ENCODE peak calls at places on chromosomes 12 and 14, in ten cellular contexts. V is activated T-helper 1 cell treated with Interleukin-2 at 50 U/mL for 16 hours; E is RPMI7951; B is esophagus squamous epithelium; C is NB4; S is CD8-positive, alpha-beta memory T cell; W is stimulated activated CD4-positive, alpha-beta T cell treated with anti-CD3 and anti-CD28 coated beads, Interleukin-4, amount 100 ng/mL, for 48 hours; X is cardiac muscle cell; M is ecto neural progenitor cell; U is nephron progenitor cell. L is an unnamed sample.

GRCh38 chr12:88577537-88577936 is 2.7 kb downstream of the KITLG start:
- DNase-seq in V (no peak), E (peak; percentile 25), B (no peak), C (no peak), S (no peak), W (no peak), X (peak; percentile 23), M (no peak), U (no peak), L (no peak)

GRCh38 chr14:89690139-89690538 is 264.4 kb downstream of the EFCAB11 start:
- DNase-seq in V (no peak), E (no peak), B (no peak), C (no peak), S (no peak), W (no peak), X (no peak), M (no peak), U (no peak), L (no peak)

GRCh38 chr14:94180655-94181271 is 6.6 kb downstream of the PPP4R4 start:
- DNase-seq in V (no peak), E (peak; percentile 41), B (no peak), C (peak; percentile 66), S (peak; percentile 62), W (no peak), X (peak; percentile 49), M (no peak), U (no peak), L (no peak)

GRCh38 chr14:90539996-90540395 is 143.2 kb downstream of the CALM1 start:
- DNase-seq in V (no peak), E (no peak), B (no peak), C (no peak), S (no peak), W (no peak), X (no peak), M (no peak), U (no peak), L (no peak)

GRCh38 chr12:46970636-46971035 is 108.8 kb upstream of the PCED1B start:
- DNase-seq in V (no peak), E (no peak), B (no peak), C (no peak), S (no peak), W (no peak), X (no peak), M (no peak), U (no peak), L (no peak)

GRCh38 chr12:87827638-87828264 is 201.4 kb downstream of the C12orf50 start:
- DNase-seq in V (no peak), E (peak; percentile 25), B (no peak), C (no peak), S (no peak), W (no peak), X (no peak), M (no peak), U (no peak), L (no peak)

GRCh38 chr14:72888202-72888601 is 5.7 kb downstream of the DPF3 start:
- DNase-seq in V (no peak), E (no peak), B (no peak), C (no peak), S (no peak), W (no peak), X (no peak), M (no peak), U (no peak), L (no peak)

GRCh38 chr12:82835217-82835616 is 148.5 kb downstream of the TMTC2 start:
- DNase-seq in V (no peak), E (peak; percentile 29), B (no peak), C (no peak), S (no peak), W (no peak), X (no peak), M (no peak), U (no peak), L (no peak)

GRCh38 chr12:12123209-12123608 is 52.5 kb downstream of the BCL2L14 start:
- DNase-seq in V (no peak), E (no peak), B (no peak), C (no peak), S (no peak), W (no peak), X (no peak), M (no peak), U (no peak), L (no peak)

GRCh38 chr12:49559011-49559675 is 8.8 kb downstream of the MCRS1 start:
- DNase-seq in V (no peak), E (no peak), B (no peak), C (no peak), S (no peak), W (no peak), X (no peak), M (no peak), U (no peak), L (no peak)

GRCh38 chr12:78239566-78239965 is 408.9 kb downstream of the NAV3 start:
- DNase-seq in V (no peak), E (no peak), B (no peak), C (no peak), S (no peak), W (no peak), X (no peak), M (no peak), U (no peak), L (no peak)

GRCh38 chr14:32400480-32400879 is 71.4 kb downstream of the AKAP6 start:
- DNase-seq in V (no peak), E (peak; percentile 43), B (no peak), C (no peak), S (no peak), W (no peak), X (no peak), M (no peak), U (no peak), L (no peak)

GRCh38 chr14:71985538-71986234 is 53.5 kb downstream of the RGS6 start:
- DNase-seq in V (no peak), E (peak; percentile 1), B (no peak), C (no peak), S (no peak), W (no peak), X (peak; percentile 56), M (no peak), U (no peak), L (no peak)

GRCh38 chr14:68574906-68575305 is 218.0 kb downstream of the ZFP36L1 start:
- DNase-seq in V (no peak), E (peak; percentile 79), B (no peak), C (no peak), S (no peak), W (no peak), X (no peak), M (no peak), U (no peak), L (no peak)

GRCh38 chr14:32252030-32252670 is 49.1 kb upstream of the RNU6-8 start:
- DNase-seq in V (peak; percentile 14), E (peak; percentile 70), B (no peak), C (peak; percentile 71), S (peak; percentile 66), W (no peak), X (peak; percentile 83), M (peak; percentile 53), U (peak; percentile 48), L (peak; percentile 40)

GRCh38 chr12:84922721-84923120 is 10.1 kb upstream of the SLC6A15 start:
- DNase-seq in V (no peak), E (no peak), B (no peak), C (no peak), S (no peak), W (no peak), X (no peak), M (no peak), U (no peak), L (no peak)

GRCh38 chr12:2640281-2640680 is 154.5 kb upstream of the FKBP4 start:
- DNase-seq in V (no peak), E (no peak), B (no peak), C (no peak), S (no peak), W (no peak), X (no peak), M (no peak), U (no peak), L (no peak)

GRCh38 chr14:98008381-98009113 is 1211.4 kb downstream of the VRK1 start:
- DNase-seq in V (no peak), E (no peak), B (no peak), C (no peak), S (no peak), W (no peak), X (no peak), M (no peak), U (no peak), L (no peak)

GRCh38 chr14:68682166-68683103 is 110.4 kb downstream of the ZFP36L1 start:
- DNase-seq in V (peak; percentile 28), E (peak; percentile 97), B (no peak), C (peak; percentile 95), S (no peak), W (no peak), X (no peak), M (no peak), U (no peak), L (no peak)

GRCh38 chr14:83379371-83379770 is 1845.7 kb upstream of the SEL1L start:
- DNase-seq in V (no peak), E (no peak), B (no peak), C (no peak), S (no peak), W (no peak), X (no peak), M (no peak), U (no peak), L (no peak)

GRCh38 chr12:109555431-109556315 is 17.6 kb downstream of the MMAB start:
- DNase-seq in V (no peak), E (no peak), B (no peak), C (no peak), S (no peak), W (no peak), X (no peak), M (no peak), U (no peak), L (no peak)

GRCh38 chr12:122560138-122560537 is 33.1 kb downstream of the KNTC1 start:
- DNase-seq in V (no peak), E (no peak), B (no peak), C (no peak), S (no peak), W (no peak), X (no peak), M (no peak), U (no peak), L (no peak)

GRCh38 chr14:23929822-23930294 is 23.7 kb upstream of the DHRS4 start:
- DNase-seq in V (peak; percentile 68), E (peak; percentile 62), B (no peak), C (peak; percentile 66), S (peak; percentile 67), W (peak; percentile 90), X (peak; percentile 87), M (peak; percentile 86), U (peak; percentile 90), L (peak; percentile 92)

GRCh38 chr14:75418779-75419768 is 8.7 kb upstream of the JDP2 start:
- DNase-seq in V (no peak), E (no peak), B (no peak), C (peak; percentile 88), S (peak; percentile 5), W (peak; percentile 43), X (peak; percentile 71), M (peak; percentile 76), U (peak; percentile 68), L (no peak)

GRCh38 chr12:31118347-31118830 is 44.7 kb downstream of the DDX11 start:
- DNase-seq in V (no peak), E (no peak), B (no peak), C (peak; percentile 23), S (peak; percentile 23), W (no peak), X (no peak), M (peak; percentile 79), U (peak; percentile 52), L (no peak)

GRCh38 chr12:16344269-16344668 is 3.2 kb upstream of the MGST1 start:
- DNase-seq in V (no peak), E (peak; percentile 2), B (no peak), C (no peak), S (no peak), W (no peak), X (no peak), M (no peak), U (no peak), L (no peak)

GRCh38 chr14:81169711-81170103 is 51.1 kb downstream of the GTF2A1 start:
- DNase-seq in V (no peak), E (no peak), B (no peak), C (peak; percentile 46), S (no peak), W (no peak), X (peak; percentile 3), M (no peak), U (no peak), L (no peak)

L was measured in neural crest cell.